ENCODE peak calls at places on chromosomes 4 and X, in seven cellular contexts. One of them, this sample, is unnamed.
A peak's percentile ranks its signal among the peaks of the same experiment; 100 is the strongest.

GRCh38 chr4:98728433-98728832 is 70.0 kb upstream of the TSPAN5 start:
- DNase-seq in fibroblast of the aortic adventitia: peak; percentile 63
- DNase-seq in endodermal cell: no peak
- DNase-seq in cardiac fibroblast: peak; percentile 48
- DNase-seq in thoracic aorta: no peak
- DNase-seq in pancreas: no peak
- DNase-seq in fibroblast of lung: peak; percentile 83
- DNase-seq in this sample: no peak

GRCh38 chr4:155759372-155760252 is 791 bp downstream of the GUCY1B1 start:
- DNase-seq in fibroblast of the aortic adventitia: no peak
- DNase-seq in thoracic aorta: peak; percentile 27
- DNase-seq in pancreas: peak; percentile 85
- DNase-seq in endodermal cell: peak; percentile 72
- DNase-seq in cardiac fibroblast: peak; percentile 16
- DNase-seq in fibroblast of lung: peak; percentile 23
- DNase-seq in this sample: no peak

GRCh38 chr4:67198757-67199156 is 346.5 kb downstream of the CENPC start:
- DNase-seq in thoracic aorta: no peak
- DNase-seq in fibroblast of lung: peak; percentile 61
- DNase-seq in cardiac fibroblast: peak; percentile 63
- DNase-seq in endodermal cell: no peak
- DNase-seq in pancreas: no peak
- DNase-seq in fibroblast of the aortic adventitia: peak; percentile 67
- DNase-seq in this sample: no peak

GRCh38 chrX:38699116-38699515 is 102.1 kb upstream of the MID1IP1 start:
- DNase-seq in thoracic aorta: no peak
- DNase-seq in endodermal cell: no peak
- DNase-seq in fibroblast of lung: no peak
- DNase-seq in pancreas: no peak
- DNase-seq in fibroblast of the aortic adventitia: no peak
- DNase-seq in cardiac fibroblast: no peak
- DNase-seq in this sample: no peak

GRCh38 chr4:182969651-182970279 is 52.6 kb upstream of the DCTD start:
- DNase-seq in cardiac fibroblast: no peak
- DNase-seq in thoracic aorta: no peak
- DNase-seq in fibroblast of lung: no peak
- DNase-seq in fibroblast of the aortic adventitia: no peak
- DNase-seq in pancreas: no peak
- DNase-seq in endodermal cell: no peak
- DNase-seq in this sample: no peak

GRCh38 chr4:91936301-91936700 is 367.5 kb upstream of the GRID2 start:
- DNase-seq in fibroblast of lung: peak; percentile 48
- DNase-seq in pancreas: no peak
- DNase-seq in fibroblast of the aortic adventitia: peak; percentile 58
- DNase-seq in cardiac fibroblast: no peak
- DNase-seq in thoracic aorta: no peak
- DNase-seq in endodermal cell: no peak
- DNase-seq in this sample: no peak

GRCh38 chrX:10620121-10620699 is at the start of gene MID1:
- DNase-seq in fibroblast of lung: peak; percentile 85
- DNase-seq in cardiac fibroblast: peak; percentile 75
- DNase-seq in pancreas: peak; percentile 73
- DNase-seq in thoracic aorta: peak; percentile 13
- DNase-seq in endodermal cell: peak; percentile 90
- DNase-seq in fibroblast of the aortic adventitia: peak; percentile 76
- DNase-seq in this sample: no peak

GRCh38 chrX:87409113-87409841 is 108.3 kb upstream of the KLHL4 start:
- DNase-seq in cardiac fibroblast: peak; percentile 91
- DNase-seq in fibroblast of lung: peak; percentile 94
- DNase-seq in fibroblast of the aortic adventitia: peak; percentile 87
- DNase-seq in thoracic aorta: peak; percentile 26
- DNase-seq in pancreas: peak; percentile 79
- DNase-seq in endodermal cell: no peak
- DNase-seq in this sample: no peak

GRCh38 chr4:147727476-147728028 is 4.3 kb upstream of the ARHGAP10 start:
- DNase-seq in thoracic aorta: no peak
- DNase-seq in cardiac fibroblast: no peak
- DNase-seq in pancreas: no peak
- DNase-seq in fibroblast of lung: no peak
- DNase-seq in fibroblast of the aortic adventitia: no peak
- DNase-seq in endodermal cell: no peak
- DNase-seq in this sample: no peak

GRCh38 chr4:150055467-150055866 is 22.8 kb upstream of the DCLK2 start:
- DNase-seq in thoracic aorta: no peak
- DNase-seq in endodermal cell: no peak
- DNase-seq in fibroblast of lung: no peak
- DNase-seq in pancreas: no peak
- DNase-seq in cardiac fibroblast: no peak
- DNase-seq in fibroblast of the aortic adventitia: no peak
- DNase-seq in this sample: no peak

GRCh38 chr4:155903453-155903852 is at the start of gene TDO2:
- DNase-seq in pancreas: no peak
- DNase-seq in endodermal cell: no peak
- DNase-seq in thoracic aorta: no peak
- DNase-seq in fibroblast of lung: no peak
- DNase-seq in fibroblast of the aortic adventitia: no peak
- DNase-seq in cardiac fibroblast: no peak
- DNase-seq in this sample: no peak

GRCh38 chr4:178395798-178396197 is 953.6 kb upstream of the AGA start:
- DNase-seq in fibroblast of the aortic adventitia: no peak
- DNase-seq in fibroblast of lung: no peak
- DNase-seq in endodermal cell: peak; percentile 78
- DNase-seq in cardiac fibroblast: no peak
- DNase-seq in thoracic aorta: no peak
- DNase-seq in pancreas: no peak
- DNase-seq in this sample: no peak

GRCh38 chr4:37758226-37758625 is 68.3 kb upstream of the PGM2 start:
- DNase-seq in fibroblast of lung: peak; percentile 59
- DNase-seq in endodermal cell: no peak
- DNase-seq in fibroblast of the aortic adventitia: peak; percentile 85
- DNase-seq in pancreas: no peak
- DNase-seq in cardiac fibroblast: peak; percentile 91
- DNase-seq in thoracic aorta: peak; percentile 9
- DNase-seq in this sample: peak; percentile 23

GRCh38 chr4:56323386-56323785 is 63.9 kb downstream of the AASDH start:
- DNase-seq in fibroblast of lung: no peak
- DNase-seq in thoracic aorta: no peak
- DNase-seq in fibroblast of the aortic adventitia: no peak
- DNase-seq in cardiac fibroblast: no peak
- DNase-seq in endodermal cell: no peak
- DNase-seq in pancreas: no peak
- DNase-seq in this sample: no peak

GRCh38 chr4:146179784-146180405 is 4.4 kb downstream of the LSM6 start:
- DNase-seq in endodermal cell: peak; percentile 69
- DNase-seq in thoracic aorta: no peak
- DNase-seq in fibroblast of the aortic adventitia: peak; percentile 24
- DNase-seq in pancreas: no peak
- DNase-seq in fibroblast of lung: no peak
- DNase-seq in cardiac fibroblast: no peak
- DNase-seq in this sample: no peak

GRCh38 chr4:23163649-23164436 is 471.1 kb downstream of the GBA3 start:
- DNase-seq in fibroblast of the aortic adventitia: no peak
- DNase-seq in fibroblast of lung: peak; percentile 64
- DNase-seq in pancreas: no peak
- DNase-seq in thoracic aorta: no peak
- DNase-seq in endodermal cell: no peak
- DNase-seq in cardiac fibroblast: peak; percentile 8
- DNase-seq in this sample: no peak

GRCh38 chrX:118038614-118039365 is 77.8 kb downstream of the KLHL13 start:
- DNase-seq in fibroblast of lung: no peak
- DNase-seq in thoracic aorta: no peak
- DNase-seq in pancreas: no peak
- DNase-seq in endodermal cell: no peak
- DNase-seq in fibroblast of the aortic adventitia: no peak
- DNase-seq in cardiac fibroblast: no peak
- DNase-seq in this sample: no peak

GRCh38 chr4:47639531-47639930 is 154.5 kb downstream of the ATP10D start:
- DNase-seq in thoracic aorta: no peak
- DNase-seq in pancreas: no peak
- DNase-seq in fibroblast of lung: peak; percentile 50
- DNase-seq in endodermal cell: no peak
- DNase-seq in cardiac fibroblast: peak; percentile 76
- DNase-seq in fibroblast of the aortic adventitia: no peak
- DNase-seq in this sample: no peak

GRCh38 chr4:140426610-140427103 is 791 bp downstream of the CLGN start:
- DNase-seq in thoracic aorta: no peak
- DNase-seq in fibroblast of lung: no peak
- DNase-seq in fibroblast of the aortic adventitia: no peak
- DNase-seq in pancreas: no peak
- DNase-seq in endodermal cell: no peak
- DNase-seq in cardiac fibroblast: no peak
- DNase-seq in this sample: no peak

GRCh38 chr4:81635128-81635527 is 163.4 kb upstream of the RASGEF1B start:
- DNase-seq in cardiac fibroblast: no peak
- DNase-seq in fibroblast of lung: no peak
- DNase-seq in fibroblast of the aortic adventitia: no peak
- DNase-seq in endodermal cell: no peak
- DNase-seq in thoracic aorta: no peak
- DNase-seq in pancreas: no peak
- DNase-seq in this sample: no peak

GRCh38 chrX:148203531-148203930 is 222.4 kb downstream of the FMR1NB start:
- DNase-seq in fibroblast of the aortic adventitia: no peak
- DNase-seq in cardiac fibroblast: no peak
- DNase-seq in fibroblast of lung: no peak
- DNase-seq in endodermal cell: no peak
- DNase-seq in pancreas: no peak
- DNase-seq in thoracic aorta: no peak
- DNase-seq in this sample: no peak

GRCh38 chr4:76626686-76627465 is 191.8 kb downstream of the SHROOM3 start:
- DNase-seq in fibroblast of lung: no peak
- DNase-seq in cardiac fibroblast: peak; percentile 43
- DNase-seq in pancreas: no peak
- DNase-seq in thoracic aorta: no peak
- DNase-seq in endodermal cell: peak; percentile 57
- DNase-seq in fibroblast of the aortic adventitia: no peak
- DNase-seq in this sample: no peak

GRCh38 chrX:109843963-109844751 is 111.1 kb upstream of the ACSL4 start:
- DNase-seq in fibroblast of lung: peak; percentile 72
- DNase-seq in pancreas: no peak
- DNase-seq in endodermal cell: no peak
- DNase-seq in fibroblast of the aortic adventitia: peak; percentile 51
- DNase-seq in cardiac fibroblast: no peak
- DNase-seq in thoracic aorta: no peak
- DNase-seq in this sample: no peak

DNA sequence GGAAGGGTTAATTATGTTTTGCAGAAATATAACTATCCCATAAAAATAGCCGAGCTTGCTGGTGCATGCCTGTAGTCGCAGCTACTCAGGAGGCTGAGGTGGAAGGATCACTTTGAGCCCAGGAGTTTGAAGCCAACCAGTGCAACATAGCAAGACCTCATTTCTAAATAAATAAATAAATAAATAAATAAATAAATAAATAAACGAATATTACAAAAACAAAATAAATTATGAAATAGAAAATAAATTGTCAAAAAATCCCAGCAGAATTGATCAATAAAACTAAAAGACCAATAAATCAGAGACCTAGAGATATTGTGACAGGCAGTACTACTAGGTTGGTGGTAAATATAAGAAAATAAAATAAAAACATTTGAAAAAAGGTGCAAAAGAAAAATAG is 6.7 kb upstream of the ARL13A start:
- DNase-seq in pancreas: no peak
- DNase-seq in endodermal cell: no peak
- DNase-seq in cardiac fibroblast: no peak
- DNase-seq in fibroblast of the aortic adventitia: no peak
- DNase-seq in thoracic aorta: no peak
- DNase-seq in fibroblast of lung: no peak
- DNase-seq in this sample: no peak
- H3K4me3 ChIP-seq in pancreas: no peak overlapping the region
- H3K4me3 ChIP-seq in endodermal cell: no peak overlapping the region
- H3K4me3 ChIP-seq in cardiac fibroblast: no peak overlapping the region
- H3K4me3 ChIP-seq in fibroblast of the aortic adventitia: no peak overlapping the region
- H3K4me3 ChIP-seq in thoracic aorta: no peak overlapping the region
- H3K4me3 ChIP-seq in fibroblast of lung: no peak overlapping the region
- H3K4me3 ChIP-seq in this sample: no peak overlapping the region

GRCh38 chr4:118803253-118803652 is 32.7 kb downstream of the SEC24D start:
- DNase-seq in fibroblast of the aortic adventitia: no peak
- DNase-seq in thoracic aorta: no peak
- DNase-seq in fibroblast of lung: no peak
- DNase-seq in endodermal cell: no peak
- DNase-seq in pancreas: no peak
- DNase-seq in cardiac fibroblast: no peak
- DNase-seq in this sample: no peak

GRCh38 chr4:118801895-118802575 is 33.9 kb downstream of the SEC24D start:
- DNase-seq in fibroblast of lung: no peak
- DNase-seq in pancreas: no peak
- DNase-seq in endodermal cell: no peak
- DNase-seq in thoracic aorta: no peak
- DNase-seq in fibroblast of the aortic adventitia: no peak
- DNase-seq in cardiac fibroblast: no peak
- DNase-seq in this sample: no peak

GRCh38 chr4:118799235-118799932 is 36.5 kb downstream of the SEC24D start:
- DNase-seq in fibroblast of the aortic adventitia: peak; percentile 40
- DNase-seq in pancreas: no peak
- DNase-seq in thoracic aorta: no peak
- DNase-seq in fibroblast of lung: no peak
- DNase-seq in cardiac fibroblast: no peak
- DNase-seq in endodermal cell: no peak
- DNase-seq in this sample: no peak

GRCh38 chr4:118797558-118798142 is 38.3 kb downstream of the SEC24D start:
- DNase-seq in fibroblast of lung: peak; percentile 60
- DNase-seq in pancreas: no peak
- DNase-seq in endodermal cell: no peak
- DNase-seq in fibroblast of the aortic adventitia: peak; percentile 43
- DNase-seq in thoracic aorta: no peak
- DNase-seq in cardiac fibroblast: peak; percentile 82
- DNase-seq in this sample: no peak

GRCh38 chr4:118798658-118799057 is 37.3 kb downstream of the SEC24D start:
- DNase-seq in fibroblast of lung: no peak
- DNase-seq in pancreas: no peak
- DNase-seq in cardiac fibroblast: no peak
- DNase-seq in endodermal cell: peak; percentile 73
- DNase-seq in fibroblast of the aortic adventitia: no peak
- DNase-seq in thoracic aorta: no peak
- DNase-seq in this sample: no peak
- TF ChIP-seq CTCF in fibroblast of lung: no peak
- TF ChIP-seq CTCF in pancreas: no peak
- TF ChIP-seq CTCF in cardiac fibroblast: peak; percentile 42
- TF ChIP-seq CTCF in endodermal cell: peak; percentile 69
- TF ChIP-seq CTCF in fibroblast of the aortic adventitia: peak; percentile 24
- TF ChIP-seq CTCF in thoracic aorta: no peak
- TF ChIP-seq CTCF in this sample: no peak

GRCh38 chrX:151398346-151398745 is 1.3 kb downstream of the VMA21 start:
- DNase-seq in fibroblast of lung: no peak
- DNase-seq in pancreas: no peak
- DNase-seq in cardiac fibroblast: no peak
- DNase-seq in fibroblast of the aortic adventitia: no peak
- DNase-seq in endodermal cell: no peak
- DNase-seq in thoracic aorta: no peak
- DNase-seq in this sample: no peak
- H3K4me3 ChIP-seq in fibroblast of lung: no peak overlapping the region
- H3K4me3 ChIP-seq in pancreas: no peak overlapping the region
- H3K4me3 ChIP-seq in cardiac fibroblast: no peak overlapping the region
- H3K4me3 ChIP-seq in fibroblast of the aortic adventitia: no peak overlapping the region
- H3K4me3 ChIP-seq in endodermal cell: peak overlapping the region; percentile 92
- H3K4me3 ChIP-seq in thoracic aorta: peak overlapping the region; percentile 88
- H3K4me3 ChIP-seq in this sample: peak overlapping the region; percentile 81

DNA sequence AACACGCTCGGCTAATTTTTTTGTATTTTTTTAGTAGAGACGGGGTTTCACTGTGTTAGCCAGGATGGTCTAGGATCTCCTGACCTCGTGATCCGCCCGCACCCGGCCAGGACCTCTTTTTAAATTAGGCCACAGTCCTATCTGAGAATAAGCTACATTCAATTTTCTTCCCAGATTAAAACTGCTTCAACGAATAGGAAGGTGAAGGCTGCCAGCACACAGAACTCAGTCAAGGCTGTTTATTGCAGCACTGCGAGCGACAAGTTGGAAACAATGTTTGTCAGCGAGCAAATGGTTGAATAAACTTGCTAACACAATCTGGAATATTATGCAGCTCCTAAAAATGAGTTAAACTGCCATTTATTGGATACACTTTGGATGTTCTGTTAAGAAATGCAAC is 1.9 kb downstream of the GRPEL1 start:
- DNase-seq in fibroblast of lung: no peak
- DNase-seq in endodermal cell: no peak
- DNase-seq in cardiac fibroblast: no peak
- DNase-seq in fibroblast of the aortic adventitia: no peak
- DNase-seq in thoracic aorta: no peak
- DNase-seq in pancreas: no peak
- DNase-seq in this sample: no peak
- TF ChIP-seq CTCF in fibroblast of lung: no peak
- TF ChIP-seq CTCF in endodermal cell: no peak
- TF ChIP-seq CTCF in cardiac fibroblast: no peak
- TF ChIP-seq CTCF in fibroblast of the aortic adventitia: no peak
- TF ChIP-seq CTCF in thoracic aorta: no peak
- TF ChIP-seq CTCF in pancreas: no peak
- TF ChIP-seq CTCF in this sample: no peak